ENCODE peak calls at places on chromosomes 12 and 14, in seven cellular contexts. F is tibial nerve, X is progenitor cell of endocrine pancreas, N is fibroblast of villous mesenchyme, Z is cardiac fibroblast, E is retinal pigment epithelial cell, C is AG04449. A is an unnamed sample.

GRCh38 chr14:59107819-59108218 is 80.6 kb upstream of the DAAM1 start:
- DNase-seq in N (no peak), X (no peak), C (no peak), Z (no peak), F (no peak), E (no peak), A (no peak)

GRCh38 chr12:80325167-80325959 is 118.7 kb upstream of the PTPRQ start:
- DNase-seq in Z (peak; percentile 5), C (no peak), E (no peak), F (no peak), N (peak; percentile 54), X (no peak), A (no peak)

GRCh38 chr12:121894633-121895032 is 6.0 kb downstream of the PSMD9 start:
- DNase-seq in C (no peak), E (peak; percentile 57), X (no peak), F (no peak), N (peak; percentile 58), Z (peak; percentile 62), A (peak; percentile 33)

GRCh38 chr12:114166360-114166759 is 200.2 kb upstream of the RBM19 start:
- DNase-seq in N (peak; percentile 54), X (peak; percentile 23), F (no peak), C (no peak), Z (peak; percentile 80), E (no peak), A (peak; percentile 59)

GRCh38 chr14:79483472-79483871 is 727.8 kb downstream of the DIO2 start:
- DNase-seq in X (no peak), Z (peak; percentile 11), F (no peak), N (peak; percentile 24), E (no peak), C (no peak), A (no peak)

GRCh38 chr12:4664111-4664510 is 15.2 kb downstream of the NDUFA9 start:
- DNase-seq in N (peak; percentile 48), E (no peak), C (peak; percentile 79), F (no peak), X (no peak), Z (peak; percentile 26), A (no peak)

GRCh38 chr12:123471374-123472068 is 13.6 kb downstream of the SNRNP35 start:
- DNase-seq in Z (peak; percentile 77), N (peak; percentile 80), F (no peak), C (peak; percentile 51), E (no peak), X (no peak), A (no peak)

GRCh38 chr14:75915063-75915462 is 66.7 kb downstream of the TGFB3 start:
- DNase-seq in F (no peak), X (no peak), C (no peak), E (no peak), Z (no peak), N (no peak), A (no peak)

GRCh38 chr14:104735830-104736642 is 12.0 kb downstream of the ADSS1 start:
- DNase-seq in Z (peak; percentile 88), N (peak; percentile 89), F (peak; percentile 78), E (no peak), C (peak; percentile 28), X (no peak), A (no peak)

GRCh38 chr14:41280745-41281144 is 325.9 kb upstream of the LRFN5 start:
- DNase-seq in Z (peak; percentile 26), C (no peak), N (peak; percentile 1), X (no peak), F (no peak), E (no peak), A (no peak)

GRCh38 chr12:81627336-81628189 is 131.6 kb downstream of the PPFIA2 start:
- DNase-seq in Z (peak; percentile 72), F (no peak), X (no peak), E (peak; percentile 13), N (peak; percentile 55), C (no peak), A (no peak)
- TF ChIP-seq CTCF in Z (peak; percentile 58), F (peak; percentile 38), X (peak; percentile 82), E (peak; percentile 62), N (peak; percentile 61), C (peak; percentile 41), A (peak; percentile 78)

GRCh38 chr12:11722071-11722470 is 72.6 kb downstream of the ETV6 start:
- DNase-seq in Z (no peak), X (no peak), F (no peak), E (no peak), C (no peak), N (no peak), A (no peak)
- TF ChIP-seq CTCF in Z (no peak), X (no peak), F (no peak), E (no peak), C (no peak), N (no peak), A (no peak)

GRCh38 chr12:117330441-117331113 is 30.8 kb downstream of the NOS1 start:
- DNase-seq in C (no peak), E (no peak), N (no peak), F (no peak), Z (no peak), X (no peak), A (no peak)
- TF ChIP-seq CTCF in C (no peak), E (no peak), N (no peak), F (no peak), Z (no peak), X (no peak), A (no peak)

DNA sequence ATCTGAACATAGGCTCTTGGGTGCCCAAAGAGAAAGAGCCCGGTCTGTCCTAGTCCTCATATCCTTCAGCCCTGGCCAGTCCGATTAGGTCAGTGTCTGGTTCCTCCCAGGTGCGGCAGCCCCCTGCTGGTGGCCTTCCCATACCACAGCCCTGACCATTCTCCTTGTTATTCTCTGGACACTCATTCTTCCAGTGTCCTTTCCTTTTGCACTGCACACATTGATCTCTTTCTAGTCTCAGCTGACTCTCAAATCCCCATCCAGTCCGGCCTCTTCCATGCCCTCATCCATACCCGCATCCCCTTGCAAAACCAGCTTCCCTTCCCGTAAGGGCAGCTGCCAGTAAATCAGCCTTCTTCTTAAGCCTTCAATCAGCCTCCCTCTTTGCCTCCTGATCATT is 1316.3 kb downstream of the TMEM121 start:
- DNase-seq in X (no peak), F (no peak), N (no peak), E (no peak), Z (no peak), C (no peak), A (no peak)
- TF ChIP-seq CTCF in X (no peak), F (no peak), N (peak; percentile 38), E (no peak), Z (peak; percentile 58), C (no peak), A (no peak)

A was measured in nephron progenitor cell.